ENCODE peak calls at places on chromosome 21, in five cellular contexts. F is NCI-H1092 treated with DMSO at 0.1 percent for 48 hours, E is Caki2, N is right cardiac atrium, R is IMR-90. A is an unnamed sample.
A peak's percentile ranks its signal among the peaks of the same experiment; 100 is the strongest.

GRCh38 chr21:42737969-42738590 is 84.7 kb downstream of the PDE9A start:
- DNase-seq in R (no peak), F (no peak), N (peak; percentile 81), E (no peak), A (peak; percentile 80)

GRCh38 chr21:41827951-41828883 is 50.9 kb downstream of the PRDM15 start:
- DNase-seq in N (peak; percentile 39), E (no peak), R (no peak), F (no peak), A (no peak)

GRCh38 chr21:35648512-35648911 is 411.8 kb downstream of the SETD4 start:
- DNase-seq in N (no peak), R (no peak), F (peak; percentile 95), E (no peak), A (no peak)

GRCh38 chr21:37358392-37358791 is 8.2 kb upstream of the DYRK1A start:
- DNase-seq in N (no peak), E (no peak), F (no peak), R (no peak), A (no peak)

GRCh38 chr21:26759731-26760130 is 85.5 kb downstream of the ADAMTS1 start:
- DNase-seq in E (no peak), R (no peak), F (no peak), N (no peak), A (no peak)

GRCh38 chr21:44724926-44725325 is 13.6 kb upstream of the TSPEAR start:
- DNase-seq in F (no peak), E (no peak), N (no peak), R (no peak), A (no peak)

GRCh38 chr21:34268493-34268892 is 95.3 kb upstream of the KCNE2 start:
- DNase-seq in N (no peak), R (no peak), F (no peak), E (no peak), A (no peak)

GRCh38 chr21:45199201-45199600 is 88.5 kb downstream of the POFUT2 start:
- DNase-seq in R (no peak), F (no peak), N (no peak), E (no peak), A (no peak)

GRCh38 chr21:39645331-39645730 is 32.6 kb downstream of the B3GALT5 start:
- DNase-seq in E (no peak), F (no peak), R (no peak), N (no peak), A (no peak)

GRCh38 chr21:32226444-32226843 is 52.4 kb downstream of the MIS18A start:
- DNase-seq in E (no peak), N (no peak), F (no peak), R (no peak), A (no peak)

GRCh38 chr21:46455575-46456385 is 2.9 kb upstream of the DIP2A start:
- DNase-seq in N (no peak), R (peak; percentile 66), E (no peak), F (no peak), A (no peak)

GRCh38 chr21:45309069-45309521 is 21.4 kb upstream of the POFUT2 start:
- DNase-seq in E (no peak), R (peak; percentile 64), N (peak; percentile 91), F (no peak), A (peak; percentile 83)

GRCh38 chr21:44637018-44637850 is at the start of gene KRTAP10-10:
- DNase-seq in E (no peak), N (no peak), R (no peak), F (no peak), A (no peak)

GRCh38 chr21:44505673-44506278 is 34.2 kb downstream of the KRTAP10-1 start:
- DNase-seq in N (no peak), E (no peak), F (no peak), R (no peak), A (no peak)

GRCh38 chr21:45549670-45550463 is 7.6 kb upstream of the SLC19A1 start:
- DNase-seq in E (no peak), R (no peak), F (no peak), N (peak; percentile 61), A (peak; percentile 23)

GRCh38 chr21:28877318-28877884 is 115.3 kb downstream of the LTN1 start:
- DNase-seq in E (no peak), N (no peak), R (no peak), F (no peak), A (no peak)

GRCh38 chr21:21232320-21232719 is 234.1 kb downstream of the NCAM2 start:
- DNase-seq in E (no peak), F (peak; percentile 39), R (peak; percentile 71), N (no peak), A (no peak)

GRCh38 chr21:16358021-16358420 is 628.2 kb downstream of the USP25 start:
- DNase-seq in N (no peak), E (no peak), R (no peak), F (no peak), A (no peak)

GRCh38 chr21:26194811-26195251 is 24.3 kb upstream of the APP start:
- DNase-seq in N (no peak), E (peak; percentile 43), R (peak; percentile 16), F (no peak), A (no peak)

GRCh38 chr21:33976082-33976979 is 60.7 kb upstream of the ATP5PO start:
- DNase-seq in N (peak; percentile 70), F (no peak), R (peak; percentile 94), E (peak; percentile 98), A (no peak)

GRCh38 chr21:40130476-40130875 is 263.2 kb downstream of the PCP4 start:
- DNase-seq in E (no peak), F (no peak), R (no peak), N (no peak), A (no peak)

GRCh38 chr21:24023936-24024335 is 1583.3 kb downstream of the MRPL39 start:
- DNase-seq in N (no peak), R (no peak), E (no peak), F (peak; percentile 84), A (no peak)

GRCh38 chr21:14520535-14520934 is 25.6 kb downstream of the SAMSN1 start:
- DNase-seq in F (no peak), N (peak; percentile 19), E (no peak), R (no peak), A (no peak)

GRCh38 chr21:41993744-41994143 is 16.4 kb downstream of the ZBTB21 start:
- DNase-seq in E (no peak), R (peak; percentile 93), F (no peak), N (no peak), A (no peak)

GRCh38 chr21:14120091-14120734 is 90.5 kb downstream of the LIPI start:
- DNase-seq in N (no peak), F (peak; percentile 26), E (peak; percentile 3), R (peak; percentile 8), A (no peak)

GRCh38 chr21:28538987-28539622 is 453.6 kb downstream of the LTN1 start:
- DNase-seq in F (no peak), E (no peak), R (peak; percentile 96), N (no peak), A (no peak)

GRCh38 chr21:46152939-46153258 is 2.5 kb downstream of the FTCD start:
- DNase-seq in F (no peak), N (peak; percentile 63), E (no peak), R (no peak), A (peak; percentile 41)

GRCh38 chr21:16800536-16800935 is 712.3 kb upstream of the CXADR start:
- DNase-seq in N (no peak), F (no peak), E (no peak), R (no peak), A (no peak)

GRCh38 chr21:37219766-37220432 is 47.2 kb downstream of the VPS26C start:
- DNase-seq in R (no peak), N (peak; percentile 31), E (peak; percentile 36), F (no peak), A (no peak)

GRCh38 chr21:29289317-29289716 is 9.4 kb upstream of the BACH1 start:
- DNase-seq in R (no peak), F (no peak), N (no peak), E (no peak), A (no peak)

GRCh38 chr21:36183144-36183795 is 26.6 kb downstream of the DOP1B start:
- DNase-seq in E (no peak), F (peak; percentile 3), N (no peak), R (no peak), A (no peak)

GRCh38 chr21:36466061-36466511 is 13.8 kb downstream of the CLDN14 start:
- DNase-seq in E (no peak), N (no peak), F (no peak), R (peak; percentile 21), A (no peak)

GRCh38 chr21:33403786-33404571 is 766 bp downstream of the IFNGR2 start:
- DNase-seq in N (peak; percentile 90), E (peak; percentile 75), F (peak; percentile 36), R (peak; percentile 49), A (peak; percentile 78)

GRCh38 chr21:31612889-31613785 is 46.4 kb upstream of the SOD1 start:
- DNase-seq in E (no peak), F (no peak), R (peak; percentile 15), N (no peak), A (no peak)

GRCh38 chr21:15967661-15968060 is 237.9 kb downstream of the USP25 start:
- DNase-seq in N (no peak), F (no peak), E (peak; percentile 52), R (peak; percentile 5), A (no peak)

GRCh38 chr21:24729568-24729967 is 877.7 kb downstream of the MRPL39 start:
- DNase-seq in F (no peak), R (peak; percentile 69), N (no peak), E (no peak), A (no peak)